ENCODE peak calls at places on chromosomes 2 and 18, in eight cellular contexts. N, G, F, A, M, R, D and T are unnamed samples.
A peak's percentile ranks its signal among the peaks of the same experiment; 100 is the strongest.

GRCh38 chr18:57730146-57730545 is 73.0 kb downstream of the ATP8B1 start:
- DNase-seq in N (no peak), G (no peak), F (no peak), A (no peak), M (no peak), R (no peak), D (no peak), T (no peak)

GRCh38 chr18:9130806-9131205 is 5.8 kb upstream of the ANKRD12 start:
- DNase-seq in N (no peak), G (no peak), F (no peak), A (no peak), M (no peak), R (no peak), D (no peak), T (no peak)

GRCh38 chr2:164205347-164205746 is 415.9 kb downstream of the GRB14 start:
- DNase-seq in N (peak; percentile 72), G (no peak), F (no peak), A (peak; percentile 66), M (no peak), R (no peak), D (no peak), T (peak; percentile 24)

GRCh38 chr2:78982638-78983330 is 42.7 kb upstream of the REG3G start:
- DNase-seq in N (no peak), G (no peak), F (no peak), A (no peak), M (no peak), R (no peak), D (no peak), T (no peak)

GRCh38 chr2:73063909-73064875 is 7.3 kb downstream of the SFXN5 start:
- DNase-seq in N (peak; percentile 87), G (no peak), F (no peak), A (peak; percentile 66), M (no peak), R (peak; percentile 59), D (no peak), T (peak; percentile 34)

GRCh38 chr2:32456808-32457207 is 100.0 kb downstream of the BIRC6 start:
- DNase-seq in N (no peak), G (no peak), F (no peak), A (no peak), M (no peak), R (no peak), D (no peak), T (no peak)

GRCh38 chr2:68365087-68365486 is at the start of gene PLEK:
- DNase-seq in N (no peak), G (peak; percentile 66), F (peak; percentile 14), A (no peak), M (no peak), R (no peak), D (no peak), T (no peak)

GRCh38 chr2:233142355-233142897 is 82.3 kb downstream of the INPP5D start:
- DNase-seq in N (no peak), G (no peak), F (no peak), A (no peak), M (no peak), R (no peak), D (no peak), T (no peak)

GRCh38 chr2:172256886-172257285 is 154.2 kb upstream of the DLX2 start:
- DNase-seq in N (no peak), G (no peak), F (no peak), A (no peak), M (no peak), R (no peak), D (no peak), T (no peak)

GRCh38 chr2:37527362-37527761 is 144.1 kb downstream of the CDC42EP3 start:
- DNase-seq in N (no peak), G (no peak), F (no peak), A (no peak), M (no peak), R (no peak), D (no peak), T (no peak)

GRCh38 chr2:36362291-36362690 is 6.7 kb downstream of the CRIM1 start:
- DNase-seq in N (peak; percentile 87), G (no peak), F (no peak), A (peak; percentile 77), M (no peak), R (no peak), D (no peak), T (no peak)

GRCh38 chr2:71862921-71863320 is 284.7 kb downstream of the CYP26B1 start:
- DNase-seq in N (no peak), G (no peak), F (no peak), A (no peak), M (no peak), R (no peak), D (no peak), T (no peak)

GRCh38 chr2:191552036-191552435 is 125.9 kb upstream of the NABP1 start:
- DNase-seq in N (no peak), G (no peak), F (no peak), A (no peak), M (no peak), R (no peak), D (no peak), T (no peak)

GRCh38 chr2:43059183-43059897 is 167.1 kb downstream of the ZFP36L2 start:
- DNase-seq in N (peak; percentile 98), G (peak; percentile 70), F (peak; percentile 39), A (no peak), M (no peak), R (no peak), D (peak; percentile 80), T (peak; percentile 95)

GRCh38 chr18:44835555-44836156 is 155.0 kb downstream of the SETBP1 start:
- DNase-seq in N (no peak), G (no peak), F (no peak), A (no peak), M (peak; percentile 31), R (no peak), D (no peak), T (no peak)

DNA sequence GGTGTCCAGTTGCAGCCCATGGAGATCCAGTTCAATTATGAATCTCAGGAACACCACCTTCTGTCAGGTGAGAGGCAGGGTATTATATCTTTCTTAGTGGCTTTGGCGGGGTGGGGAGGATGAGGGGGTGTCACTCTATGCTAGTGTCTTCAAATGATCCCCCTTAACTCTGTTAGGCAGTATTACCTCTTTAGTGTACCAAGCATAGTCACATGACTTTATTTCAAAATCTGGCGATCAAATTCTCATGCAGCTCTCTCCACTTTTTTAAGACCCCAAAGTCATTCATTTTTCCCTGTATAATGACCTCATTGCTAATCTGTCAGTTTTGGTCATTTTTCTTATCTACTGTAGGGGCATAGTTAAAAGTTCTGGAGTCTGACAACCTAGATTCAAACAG is 1.1 kb upstream of the ZSCAN30 start:
- DNase-seq in N (no peak), G (no peak), F (no peak), A (no peak), M (no peak), R (no peak), D (no peak), T (no peak)
- H3K4me3 ChIP-seq in N (peak overlapping the region; percentile 88), G (peak overlapping the region; percentile 96), F (no peak overlapping the region), A (peak overlapping the region; percentile 82), M (peak overlapping the region; percentile 81), R (peak overlapping the region; percentile 70), D (peak overlapping the region; percentile 67), T (peak overlapping the region; percentile 83)

GRCh38 chr2:946073-947005 is 4.3 kb upstream of the SNTG2 start:
- DNase-seq in N (no peak), G (no peak), F (no peak), A (no peak), M (no peak), R (no peak), D (no peak), T (no peak)
- H3K27me3 ChIP-seq in N (peaks cover 13% of the 10 kb centered on the region), G (no peaks in the 10 kb centered on the region), F (peaks cover 4% of the 10 kb centered on the region), A (peaks cover 67% of the 10 kb centered on the region), M (peaks cover 34% of the 10 kb centered on the region), R (peaks cover 7% of the 10 kb centered on the region), D (peaks cover 57% of the 10 kb centered on the region), T (peaks cover 1% of the 10 kb centered on the region)

GRCh38 chr2:207144191-207144795 is 21.5 kb downstream of the KLF7 start:
- DNase-seq in N (no peak), G (no peak), F (no peak), A (no peak), M (no peak), R (no peak), D (no peak), T (no peak)

GRCh38 chr2:207141381-207141780 is 24.4 kb downstream of the KLF7 start:
- DNase-seq in N (no peak), G (no peak), F (no peak), A (no peak), M (no peak), R (no peak), D (no peak), T (no peak)

GRCh38 chr2:207142461-207142860 is 23.3 kb downstream of the KLF7 start:
- DNase-seq in N (no peak), G (no peak), F (no peak), A (no peak), M (no peak), R (no peak), D (peak; percentile 29), T (no peak)

GRCh38 chr2:207143131-207143473 is 22.6 kb downstream of the KLF7 start:
- DNase-seq in N (no peak), G (no peak), F (no peak), A (no peak), M (no peak), R (no peak), D (no peak), T (no peak)

GRCh38 chr2:207143474-207144190 is 22.1 kb downstream of the KLF7 start:
- DNase-seq in N (peak; percentile 70), G (peak; percentile 45), F (no peak), A (no peak), M (peak; percentile 47), R (no peak), D (peak; percentile 54), T (no peak)
- H3K4me3 ChIP-seq in N (no peak overlapping the region), G (peak overlapping the region; percentile 29), F (no peak overlapping the region), A (no peak overlapping the region), M (peak overlapping the region; percentile 10), R (no peak overlapping the region), D (no peak overlapping the region), T (no peak overlapping the region)

GRCh38 chr2:9991829-9992273 is 40.4 kb downstream of the GRHL1 start:
- DNase-seq in N (peak; percentile 24), G (no peak), F (no peak), A (no peak), M (no peak), R (no peak), D (no peak), T (no peak)

GRCh38 chr2:9993490-9994165 is 42.1 kb downstream of the GRHL1 start:
- DNase-seq in N (no peak), G (no peak), F (no peak), A (no peak), M (no peak), R (no peak), D (no peak), T (peak; percentile 59)

GRCh38 chr2:9988320-9988719 is 36.8 kb downstream of the GRHL1 start:
- DNase-seq in N (no peak), G (no peak), F (no peak), A (no peak), M (no peak), R (no peak), D (no peak), T (no peak)

GRCh38 chr2:9990735-9991134 is 39.2 kb downstream of the GRHL1 start:
- DNase-seq in N (no peak), G (no peak), F (no peak), A (no peak), M (no peak), R (peak; percentile 41), D (no peak), T (no peak)

GRCh38 chr2:9991221-9991620 is 39.7 kb downstream of the GRHL1 start:
- DNase-seq in N (no peak), G (no peak), F (no peak), A (no peak), M (no peak), R (no peak), D (no peak), T (no peak)
- H3K27me3 ChIP-seq in N (no peaks in the 10 kb centered on the region), G (no peaks in the 10 kb centered on the region), F (no peaks in the 10 kb centered on the region), A (no peaks in the 10 kb centered on the region), M (no peaks in the 10 kb centered on the region), R (no peaks in the 10 kb centered on the region), D (no peaks in the 10 kb centered on the region), T (no peaks in the 10 kb centered on the region)